ENCODE peak calls at places on chromosomes 13 and 19, in six cellular contexts. W is fibroblast of mammary gland; P is CD4-positive, alpha-beta T cell; S is AG09309; O is heart right ventricle; A is fibroblast of lung. Q is an unnamed sample.

GRCh38 chr19:12825259-12826131 is 8.9 kb downstream of the RTBDN start:
- DNase-seq in W (no peak), P (no peak), S (no peak), O (no peak), A (no peak), Q (peak; percentile 81)

GRCh38 chr19:3783660-3784584 is 2.3 kb downstream of the MATK start:
- DNase-seq in W (no peak), P (no peak), S (no peak), O (no peak), A (no peak), Q (peak; percentile 53)

GRCh38 chr13:72284791-72285190 is 417.8 kb upstream of the DACH1 start:
- DNase-seq in W (no peak), P (no peak), S (no peak), O (no peak), A (peak; percentile 46), Q (no peak)

GRCh38 chr19:3358919-3359849 is 7.2 kb upstream of the NFIC start:
- DNase-seq in W (peak; percentile 40), P (peak; percentile 60), S (no peak), O (peak; percentile 80), A (peak; percentile 57), Q (peak; percentile 40)

GRCh38 chr13:99086149-99086868 is 108.4 kb upstream of the DOCK9 start:
- DNase-seq in W (peak; percentile 51), P (peak; percentile 66), S (no peak), O (peak; percentile 58), A (peak; percentile 65), Q (peak; percentile 68)

GRCh38 chr19:8036438-8037099 is 16.0 kb upstream of the CCL25 start:
- DNase-seq in W (no peak), P (no peak), S (no peak), O (no peak), A (no peak), Q (no peak)

GRCh38 chr19:10104665-10105221 is 1.4 kb upstream of the PPAN start:
- DNase-seq in W (no peak), P (peak; percentile 65), S (no peak), O (no peak), A (no peak), Q (no peak)

GRCh38 chr13:106374631-106375030 is 160.8 kb downstream of the EFNB2 start:
- DNase-seq in W (no peak), P (no peak), S (no peak), O (no peak), A (no peak), Q (no peak)

GRCh38 chr19:9793051-9793591 is 24.6 kb upstream of the ZNF846 start:
- DNase-seq in W (peak; percentile 54), P (peak; percentile 53), S (no peak), O (peak; percentile 63), A (peak; percentile 58), Q (peak; percentile 67)

GRCh38 chr19:18507021-18507726 is 14.7 kb downstream of the ELL start:
- DNase-seq in W (no peak), P (no peak), S (no peak), O (peak; percentile 58), A (peak; percentile 42), Q (no peak)

GRCh38 chr19:33447336-33448158 is 74.0 kb downstream of the CEBPG start:
- DNase-seq in W (no peak), P (no peak), S (no peak), O (no peak), A (no peak), Q (peak; percentile 10)

GRCh38 chr19:17337675-17338439 is 504 bp downstream of the GTPBP3 start:
- DNase-seq in W (no peak), P (no peak), S (no peak), O (no peak), A (no peak), Q (no peak)

GRCh38 chr13:31172535-31172934 is 10.8 kb upstream of the HSPH1 start:
- DNase-seq in W (peak; percentile 84), P (no peak), S (peak; percentile 62), O (no peak), A (peak; percentile 90), Q (no peak)

GRCh38 chr13:32381539-32381938 is 46.4 kb downstream of the N4BP2L1 start:
- DNase-seq in W (peak; percentile 39), P (no peak), S (no peak), O (no peak), A (peak; percentile 4), Q (no peak)

GRCh38 chr13:106143930-106144709 is 391.3 kb downstream of the EFNB2 start:
- DNase-seq in W (no peak), P (no peak), S (no peak), O (no peak), A (no peak), Q (no peak)

GRCh38 chr13:29448124-29448685 is 147.3 kb downstream of the SLC7A1 start:
- DNase-seq in W (no peak), P (no peak), S (no peak), O (no peak), A (no peak), Q (no peak)

GRCh38 chr13:41384749-41385503 is 72.4 kb upstream of the RGCC start:
- DNase-seq in W (peak; percentile 33), P (no peak), S (no peak), O (no peak), A (no peak), Q (no peak)
- TF ChIP-seq CTCF in W (peak; percentile 40), P (peak; percentile 45), S (peak; percentile 32), O (peak; percentile 42), A (peak; percentile 50), Q (peak; percentile 47)

GRCh38 chr19:35031072-35031881 is 1.0 kb downstream of the SCN1B start:
- DNase-seq in W (no peak), P (no peak), S (no peak), O (peak; percentile 55), A (peak; percentile 32), Q (peak; percentile 61)

GRCh38 chr19:35033067-35034004 is 3.1 kb downstream of the SCN1B start:
- DNase-seq in W (no peak), P (no peak), S (no peak), O (no peak), A (no peak), Q (no peak)

GRCh38 chr19:35034588-35035382 is 4.5 kb downstream of the SCN1B start:
- DNase-seq in W (no peak), P (no peak), S (no peak), O (no peak), A (no peak), Q (no peak)

GRCh38 chr19:35032356-35032865 is 2.1 kb downstream of the SCN1B start:
- DNase-seq in W (no peak), P (no peak), S (no peak), O (no peak), A (no peak), Q (no peak)

GRCh38 chr19:35034005-35034502 is 3.8 kb downstream of the SCN1B start:
- DNase-seq in W (no peak), P (no peak), S (no peak), O (no peak), A (no peak), Q (no peak)
- TF ChIP-seq CTCF in W (no peak), P (no peak), S (no peak), O (no peak), A (no peak), Q (no peak)

DNA sequence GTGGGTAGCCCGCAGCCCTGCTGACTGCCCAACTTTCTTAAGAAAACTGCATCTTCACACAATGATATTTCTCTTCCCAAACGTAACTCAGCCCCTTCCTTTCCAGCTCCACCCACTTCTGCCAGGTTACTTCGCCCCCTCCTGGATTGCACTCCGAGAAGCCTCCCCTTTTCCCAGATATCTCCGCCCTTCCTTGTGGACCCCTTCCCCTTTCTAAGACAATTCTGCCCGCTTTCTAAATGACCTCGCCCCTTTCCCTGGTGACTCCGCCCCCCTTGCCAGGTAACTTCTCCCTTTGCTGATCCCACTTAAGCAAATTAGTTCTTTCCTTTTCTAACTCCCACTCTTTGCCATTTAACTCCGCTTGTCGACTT is 2.6 kb downstream of the VSIG10L start:
- DNase-seq in W (no peak), P (no peak), S (no peak), O (no peak), A (no peak), Q (no peak)
- TF ChIP-seq CTCF in W (no peak), P (no peak), S (no peak), O (no peak), A (peak; percentile 20), Q (no peak)

DNA sequence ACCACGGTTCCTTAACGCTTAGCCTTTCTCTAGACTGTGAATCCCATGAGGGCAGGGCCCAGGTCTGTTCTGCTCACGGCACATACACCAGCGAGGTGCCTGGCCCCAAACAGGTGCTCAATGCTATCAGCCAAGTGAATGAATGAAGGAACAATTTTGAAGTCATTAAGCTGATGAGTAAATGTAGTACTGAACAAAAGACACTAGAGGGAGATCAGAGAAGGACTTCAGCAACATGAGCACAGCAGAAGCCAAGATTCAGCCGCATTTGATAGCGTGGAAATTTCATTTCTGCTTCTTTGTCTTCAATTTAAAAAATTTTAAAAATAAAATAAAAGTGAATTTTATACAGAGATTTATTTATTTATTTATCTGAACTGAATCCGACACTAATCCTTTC is 20.1 kb upstream of the MYO16 start:
- DNase-seq in W (peak; percentile 45), P (no peak), S (no peak), O (no peak), A (peak; percentile 2), Q (no peak)
- TF ChIP-seq CTCF in W (peak; percentile 45), P (no peak), S (no peak), O (peak; percentile 51), A (peak; percentile 47), Q (peak; percentile 75)